ENCODE peak calls at places on chromosomes 7 and 10, in four cellular contexts. F is H54, Z is memory B cell, H is brain microvascular endothelial cell. X is an unnamed sample.

GRCh38 chr7:2974093-2974819 is 69.4 kb downstream of the CARD11 start:
- DNase-seq in F (no peak), Z (no peak), H (no peak), X (no peak)

GRCh38 chr10:63563623-63564022 is 42.4 kb downstream of the REEP3 start:
- DNase-seq in F (no peak), Z (no peak), H (no peak), X (no peak)

GRCh38 chr10:19329475-19329874 is 280.9 kb downstream of the MALRD1 start:
- DNase-seq in F (no peak), Z (no peak), H (no peak), X (no peak)

GRCh38 chr7:22814261-22815208 is 8.1 kb downstream of the TOMM7 start:
- DNase-seq in F (peak; percentile 75), Z (no peak), H (no peak), X (peak; percentile 65)

GRCh38 chr7:71746004-71746403 is 614.1 kb downstream of the GALNT17 start:
- DNase-seq in F (no peak), Z (no peak), H (no peak), X (no peak)

GRCh38 chr10:71780722-71781121 is 7.4 kb upstream of the VSIR start:
- DNase-seq in F (no peak), Z (no peak), H (no peak), X (no peak)

GRCh38 chr10:14429043-14429713 is 98.5 kb upstream of the FRMD4A start:
- DNase-seq in F (no peak), Z (no peak), H (no peak), X (no peak)

GRCh38 chr10:37976091-37976879 is at the start of gene ZNF25:
- DNase-seq in F (peak; percentile 91), Z (peak; percentile 97), H (peak; percentile 98), X (peak; percentile 99)

GRCh38 chr10:64846706-64847105 is 1325.5 kb downstream of the REEP3 start:
- DNase-seq in F (no peak), Z (no peak), H (no peak), X (no peak)

GRCh38 chr7:732094-732541 is 5.0 kb upstream of the PRKAR1B start:
- DNase-seq in F (peak; percentile 100), Z (no peak), H (peak; percentile 24), X (no peak)

GRCh38 chr7:107355616-107356015 is 114.2 kb upstream of the GPR22 start:
- DNase-seq in F (no peak), Z (no peak), H (no peak), X (no peak)